ENCODE peak calls at places on chromosomes 2 and 18, in eight cellular contexts. E is midbrain; H is CD8-positive, alpha-beta T cell; C is activated CD4-positive, alpha-beta T cell treated with anti-CD3 and anti-CD28 coated beads for 4 hours; D is globus pallidus; G is NCI-H446; I is fibroblast of the aortic adventitia; M is left colon. J is an unnamed sample.

GRCh38 chr2:60459896-60460295 is 93.6 kb downstream of the BCL11A start:
- DNase-seq in H (no peak), M (no peak), G (no peak), C (no peak), E (no peak), I (no peak), D (no peak), J (no peak)

GRCh38 chr2:48512071-48512470 is 17.9 kb upstream of the STON1 start:
- DNase-seq in D (no peak), C (no peak), M (no peak), E (no peak), G (no peak), I (no peak), H (no peak), J (no peak)

GRCh38 chr2:131641414-131642206 is 113.9 kb downstream of the CCDC74A start:
- DNase-seq in E (no peak), G (no peak), M (no peak), C (no peak), I (peak), H (no peak), D (no peak), J (peak)

GRCh38 chr18:54223568-54224241 is 764 bp downstream of the MBD2 start:
- DNase-seq in D (peak), I (peak), E (no peak), C (peak), G (peak), H (peak), M (peak), J (peak)

GRCh38 chr18:9757851-9758587 is 49.9 kb downstream of the RAB31 start:
- DNase-seq in I (peak), D (no peak), G (no peak), M (no peak), C (no peak), E (no peak), H (no peak), J (peak)

GRCh38 chr18:31204833-31205232 is 42.2 kb upstream of the DSC1 start:
- DNase-seq in I (no peak), H (no peak), G (no peak), D (no peak), M (peak), C (no peak), E (no peak), J (no peak)

GRCh38 chr18:57475903-57476302 is 40.7 kb downstream of the ONECUT2 start:
- DNase-seq in I (no peak), D (no peak), M (no peak), G (no peak), E (no peak), H (no peak), C (no peak), J (no peak)

GRCh38 chr2:218230882-218231281 is 13.9 kb downstream of the ARPC2 start:
- DNase-seq in H (peak), E (no peak), D (no peak), M (peak), C (no peak), G (no peak), I (peak), J (peak)

GRCh38 chr2:86414996-86415395 is 26.2 kb upstream of the KDM3A start:
- DNase-seq in M (no peak), C (no peak), D (no peak), I (no peak), H (no peak), E (no peak), G (no peak), J (no peak)

GRCh38 chr2:189082576-189082975 is 97.0 kb downstream of the COL5A2 start:
- DNase-seq in I (no peak), G (peak), C (no peak), D (no peak), E (no peak), M (no peak), H (no peak), J (peak)

GRCh38 chr2:33081691-33082090 is 134.9 kb downstream of the LTBP1 start:
- DNase-seq in E (no peak), I (no peak), G (no peak), C (no peak), H (no peak), D (no peak), M (no peak), J (no peak)

GRCh38 chr2:55954306-55955035 is 30.9 kb upstream of the EFEMP1 start:
- DNase-seq in I (peak), G (no peak), H (no peak), E (no peak), D (no peak), M (no peak), C (no peak), J (peak)

GRCh38 chr2:105879106-105879797 is 134.5 kb downstream of the NCK2 start:
- DNase-seq in M (peak), E (no peak), H (no peak), G (no peak), I (no peak), C (no peak), D (no peak), J (no peak)

GRCh38 chr2:224263571-224264043 is 138.3 kb downstream of the FAM124B start:
- DNase-seq in M (no peak), I (peak), C (no peak), H (no peak), D (no peak), E (no peak), G (no peak), J (peak)

GRCh38 chr18:45208164-45208563 is 407.1 kb upstream of the SLC14A2 start:
- DNase-seq in M (no peak), G (no peak), C (no peak), E (no peak), I (no peak), H (no peak), D (no peak), J (no peak)

GRCh38 chr2:219433666-219434467 is 776 bp upstream of the SPEG start:
- DNase-seq in H (peak), C (no peak), D (no peak), I (peak), G (no peak), M (peak), E (no peak), J (peak)

GRCh38 chr2:187711122-187711521 is 156.9 kb upstream of the TFPI start:
- DNase-seq in G (no peak), D (no peak), H (no peak), E (no peak), C (no peak), I (no peak), M (no peak), J (no peak)

GRCh38 chr2:230128943-230129342 is 60.2 kb upstream of the SLC16A14 start:
- DNase-seq in I (peak), M (peak), G (no peak), H (no peak), C (no peak), E (no peak), D (no peak), J (peak)

J was measured in GM03348.